ENCODE peak calls at places on chromosomes 12 and 14, in four cellular contexts. A, F, Q and J are unnamed samples.

GRCh38 chr12:104507672-104508071 is 50.9 kb downstream of the CHST11 start:
- DNase-seq in A (no peak), F (no peak), Q (no peak), J (no peak)

GRCh38 chr14:71089974-71090373 is 182.7 kb downstream of the PCNX1 start:
- DNase-seq in A (no peak), F (no peak), Q (no peak), J (no peak)

GRCh38 chr12:48996794-48997718 is 2.1 kb downstream of the DDN start:
- DNase-seq in A (peak), F (no peak), Q (peak), J (peak)

GRCh38 chr14:70856851-70857498 is 47.7 kb upstream of the MAP3K9 start:
- DNase-seq in A (no peak), F (no peak), Q (peak), J (no peak)

GRCh38 chr14:48670939-48671338 is 915.2 kb downstream of the RPS29 start:
- DNase-seq in A (no peak), F (no peak), Q (no peak), J (no peak)

GRCh38 chr14:64541261-64541970 is 875 bp downstream of the HSPA2 start:
- DNase-seq in A (no peak), F (no peak), Q (peak), J (no peak)

GRCh38 chr14:102554835-102555819 is 37.3 kb upstream of the RCOR1 start:
- DNase-seq in A (peak), F (no peak), Q (no peak), J (peak)

GRCh38 chr12:49651855-49652254 is 28.5 kb downstream of the PRPF40B start:
- DNase-seq in A (no peak), F (no peak), Q (no peak), J (no peak)

GRCh38 chr12:41188841-41189394 is 798 bp downstream of the PDZRN4 start:
- DNase-seq in A (no peak), F (no peak), Q (no peak), J (peak)

GRCh38 chr12:111753144-111753881 is 13.4 kb upstream of the ALDH2 start:
- DNase-seq in A (no peak), F (peak), Q (peak), J (peak)

GRCh38 chr14:54000341-54000811 is 43.8 kb upstream of the BMP4 start:
- DNase-seq in A (no peak), F (no peak), Q (peak), J (no peak)

GRCh38 chr12:109914461-109914860 is 14.4 kb downstream of the TCHP start:
- DNase-seq in A (no peak), F (no peak), Q (no peak), J (no peak)

GRCh38 chr14:106518054-106518943 is 991.9 kb downstream of the TMEM121 start:
- DNase-seq in A (peak), F (no peak), Q (peak), J (peak)
- TF ChIP-seq CTCF in A (peak), F (no peak), Q (no peak), J (no peak)

GRCh38 chr12:119644930-119645329 is 23.0 kb upstream of the PRKAB1 start:
- DNase-seq in A (peak), F (no peak), Q (no peak), J (no peak)

GRCh38 chr12:119645535-119646059 is 22.3 kb upstream of the PRKAB1 start:
- DNase-seq in A (no peak), F (no peak), Q (no peak), J (no peak)

DNA sequence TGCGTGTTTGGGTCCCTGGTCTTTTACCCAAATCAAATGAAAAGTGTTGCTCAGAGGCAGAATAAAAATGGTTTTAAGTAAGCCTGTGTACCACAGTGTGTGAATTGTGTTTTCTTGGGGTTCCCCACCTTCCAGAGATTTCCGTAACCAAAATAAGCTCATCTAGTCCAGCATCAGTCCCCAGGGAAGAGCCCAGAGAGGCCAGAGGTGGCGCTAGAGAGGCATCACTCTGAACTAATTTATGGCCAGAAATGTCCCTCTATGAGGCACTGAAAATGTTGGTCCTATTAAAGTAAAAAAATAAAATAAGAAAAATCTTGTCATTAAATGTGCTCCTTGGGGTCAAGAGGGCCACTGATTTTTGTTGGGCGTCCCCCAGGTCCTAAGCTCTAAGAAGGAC is 24.9 kb upstream of the PRKAB1 start:
- DNase-seq in A (no peak), F (no peak), Q (no peak), J (no peak)
- TF ChIP-seq CTCF in A (no peak), F (peak), Q (no peak), J (no peak)

GRCh38 chr14:41225433-41225832 is 381.2 kb upstream of the LRFN5 start:
- DNase-seq in A (no peak), F (no peak), Q (no peak), J (no peak)

DNA sequence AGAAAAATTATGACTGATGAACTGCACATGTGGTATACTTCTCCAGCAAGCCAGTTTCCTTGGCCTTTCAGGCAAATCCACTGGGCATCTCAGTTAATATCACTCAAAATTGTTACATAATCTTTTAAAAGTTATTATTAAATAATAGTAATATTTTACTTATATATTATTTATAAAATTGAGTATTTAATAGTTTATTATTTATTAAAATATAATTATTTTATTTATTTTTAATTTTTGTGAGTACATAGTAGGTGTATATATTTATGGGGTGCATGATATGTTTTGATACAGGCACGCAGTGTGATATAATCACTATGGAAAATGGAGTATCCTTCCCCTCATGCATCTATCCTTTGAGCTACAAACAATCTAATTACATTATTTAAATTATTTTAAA is 384.1 kb upstream of the LRFN5 start:
- DNase-seq in A (no peak), F (no peak), Q (no peak), J (no peak)
- TF ChIP-seq CTCF in A (no peak), F (no peak), Q (no peak), J (no peak)

DNA sequence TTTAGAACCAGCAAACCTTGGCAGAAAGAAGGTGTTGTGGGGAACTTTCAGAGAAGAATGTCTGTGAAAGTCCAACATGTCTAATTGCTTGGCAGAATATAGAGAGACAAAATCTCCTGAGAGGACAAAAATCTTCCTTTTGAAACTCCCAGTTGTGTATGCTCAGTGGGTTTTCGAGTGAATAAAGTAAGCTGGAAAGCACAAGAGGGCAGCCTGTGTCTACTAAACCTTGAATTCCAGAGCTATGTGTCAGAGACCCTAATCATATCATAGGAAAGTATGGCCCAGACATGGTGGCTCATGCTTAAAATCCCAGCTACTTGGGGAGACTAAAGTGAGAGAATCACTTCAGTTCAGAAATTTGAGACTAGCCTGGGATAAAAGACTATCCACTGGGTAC is 661.2 kb downstream of the SLC16A7 start:
- DNase-seq in A (no peak), F (peak), Q (peak), J (peak)
- TF ChIP-seq CTCF in A (no peak), F (peak), Q (peak), J (no peak)

DNA sequence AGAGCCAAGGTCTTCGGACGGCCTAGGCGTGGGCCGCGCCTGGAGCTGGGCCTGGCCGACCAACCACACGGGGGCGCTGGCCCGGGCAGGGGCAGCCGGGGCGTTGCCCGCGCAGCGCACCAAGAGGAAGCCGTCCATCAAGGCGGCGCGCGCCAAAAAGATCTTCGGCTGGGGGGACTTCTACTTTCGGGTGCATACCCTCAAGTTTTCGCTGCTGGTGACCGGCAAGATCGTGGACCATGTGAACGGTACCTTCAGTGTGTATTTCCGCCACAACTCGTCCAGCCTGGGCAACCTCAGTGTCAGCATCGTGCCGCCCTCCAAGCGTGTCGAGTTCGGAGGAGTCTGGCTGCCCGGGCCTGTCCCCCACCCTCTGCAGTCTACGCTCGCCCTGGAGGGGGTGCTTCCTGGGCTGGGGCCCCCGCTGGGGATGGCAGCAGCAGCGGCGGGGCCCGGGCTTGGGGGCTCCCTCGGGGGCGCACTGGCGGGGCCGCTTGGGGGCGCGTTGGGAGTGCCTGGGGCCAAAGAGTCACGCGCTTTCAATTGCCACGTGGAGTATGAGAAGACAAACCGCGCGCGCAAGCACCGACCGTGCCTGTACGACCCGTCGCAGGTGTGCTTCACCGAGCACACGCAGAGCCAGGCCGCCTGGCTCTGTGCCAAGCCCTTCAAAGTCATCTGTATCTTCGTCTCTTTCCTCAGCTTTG is 4.4 kb upstream of the SHMT2 start:
- DNase-seq in A (peak), F (no peak), Q (no peak), J (peak)
- TF ChIP-seq CTCF in A (peak), F (no peak), Q (no peak), J (peak)

GRCh38 chr12:3671330-3672112 is 81.4 kb downstream of the CRACR2A start:
- DNase-seq in A (no peak), F (no peak), Q (no peak), J (no peak)

GRCh38 chr12:3669594-3669993 is 83.3 kb downstream of the CRACR2A start:
- DNase-seq in A (no peak), F (no peak), Q (no peak), J (no peak)

GRCh38 chr12:3668479-3669165 is 84.3 kb downstream of the CRACR2A start:
- DNase-seq in A (no peak), F (no peak), Q (no peak), J (no peak)

GRCh38 chr12:3670083-3670620 is 82.8 kb downstream of the CRACR2A start:
- DNase-seq in A (no peak), F (no peak), Q (no peak), J (no peak)

GRCh38 chr12:3667485-3667884 is 85.4 kb downstream of the CRACR2A start:
- DNase-seq in A (no peak), F (no peak), Q (peak), J (no peak)
- TF ChIP-seq CTCF in A (no peak), F (no peak), Q (no peak), J (no peak)

DNA sequence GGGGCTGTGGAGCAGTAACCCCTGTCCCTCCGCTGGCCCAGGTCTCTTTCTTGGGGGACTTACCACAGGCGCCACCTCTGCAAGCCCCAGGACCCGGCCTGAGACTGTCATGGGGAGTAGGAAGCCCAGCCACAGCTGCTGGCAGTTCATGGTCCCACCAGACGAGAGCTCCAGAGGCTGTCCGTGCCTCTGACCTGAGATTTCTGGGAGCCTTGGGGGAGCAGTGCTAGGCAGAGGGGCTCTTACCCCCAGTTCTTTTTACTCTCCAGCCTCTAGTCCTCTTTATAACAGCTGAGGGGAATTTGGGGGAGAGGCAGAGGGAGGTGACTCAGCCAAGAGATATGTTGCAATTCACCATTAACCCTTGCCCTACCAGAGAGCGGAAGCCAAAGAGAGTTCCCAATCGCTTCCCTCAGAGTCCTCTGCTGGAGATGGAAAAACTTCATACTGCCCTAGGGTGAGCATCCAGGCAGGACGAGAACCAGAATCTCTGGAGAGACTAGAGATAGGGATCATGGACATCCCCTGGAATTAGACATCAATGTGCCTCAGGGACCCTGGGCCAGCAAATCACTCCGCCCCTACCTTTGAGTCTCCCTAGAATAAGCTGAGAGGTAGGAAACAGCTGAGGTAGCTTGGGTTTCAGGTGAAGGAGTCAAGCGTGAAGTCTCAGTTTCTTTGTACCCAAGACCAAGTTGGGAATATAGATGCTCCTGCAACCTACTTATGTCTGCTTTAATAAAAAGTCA is at the start of gene MMP19:
- DNase-seq in A (no peak), F (no peak), Q (peak), J (no peak)
- TF ChIP-seq CTCF in A (no peak), F (no peak), Q (no peak), J (no peak)

GRCh38 chr14:105465209-105466031 is 9.2 kb upstream of the CRIP2 start:
- DNase-seq in A (no peak), F (no peak), Q (no peak), J (no peak)
- TF ChIP-seq CTCF in A (no peak), F (no peak), Q (no peak), J (no peak)

GRCh38 chr12:132685400-132685799 is 1.7 kb downstream of the POLE start:
- DNase-seq in A (no peak), F (no peak), Q (no peak), J (no peak)

GRCh38 chr12:132686831-132687210 is 321 bp downstream of the POLE start:
- DNase-seq in A (no peak), F (no peak), Q (no peak), J (no peak)

GRCh38 chr12:132690112-132690511 is 2.7 kb downstream of the PXMP2 start:
- DNase-seq in A (no peak), F (no peak), Q (no peak), J (no peak)

GRCh38 chr12:132689227-132689626 is 1.8 kb downstream of the PXMP2 start:
- DNase-seq in A (no peak), F (no peak), Q (no peak), J (no peak)

GRCh38 chr12:132687211-132688164 is at the start of the genes POLE and PXMP2:
- DNase-seq in A (peak), F (peak), Q (peak), J (peak)
- TF ChIP-seq CTCF in A (no peak), F (no peak), Q (no peak), J (no peak)

DNA sequence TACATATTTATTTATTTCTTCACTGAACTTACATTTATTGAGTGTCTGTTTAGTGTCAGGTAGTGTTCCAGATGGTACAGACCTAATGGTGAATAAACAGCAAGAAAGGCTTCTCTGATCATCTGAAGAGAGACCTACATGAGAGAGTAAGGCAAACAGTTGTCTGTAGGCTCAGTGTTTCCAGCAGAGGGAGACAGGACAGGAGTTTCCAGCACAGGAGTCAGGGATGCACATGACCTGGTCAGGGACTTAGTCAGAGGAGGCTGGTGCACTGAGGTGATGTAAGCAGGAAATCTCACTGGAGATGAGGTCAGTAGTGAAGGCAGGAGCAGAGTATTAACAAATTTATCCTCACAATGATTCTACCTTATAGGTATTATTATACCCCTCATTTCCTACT is 233.2 kb downstream of the MDGA2 start:
- DNase-seq in A (no peak), F (peak), Q (peak), J (peak)
- TF ChIP-seq CTCF in A (no peak), F (peak), Q (no peak), J (no peak)